ENCODE peak calls at places on chromosome 13, in five cellular contexts. One of them, this sample, is unnamed.

GRCh38 chr13:108326318-108326717 is 56.8 kb downstream of the TNFSF13B start:
- DNase-seq in NCI-H1105: no peak
- DNase-seq in ureter: no peak
- DNase-seq in activated T-cell treated with anti-CD3 and anti-CD28 coated beads for 48 hours: no peak
- DNase-seq in left ventricle myocardium inferior: no peak
- DNase-seq in this sample: no peak

GRCh38 chr13:40613192-40613818 is 53.1 kb downstream of the FOXO1 start:
- DNase-seq in NCI-H1105: no peak
- DNase-seq in left ventricle myocardium inferior: no peak
- DNase-seq in activated T-cell treated with anti-CD3 and anti-CD28 coated beads for 48 hours: peak; percentile 36
- DNase-seq in ureter: no peak
- DNase-seq in this sample: peak; percentile 59

GRCh38 chr13:26011996-26012688 is 39.7 kb downstream of the SHISA2 start:
- DNase-seq in ureter: no peak
- DNase-seq in left ventricle myocardium inferior: no peak
- DNase-seq in activated T-cell treated with anti-CD3 and anti-CD28 coated beads for 48 hours: peak; percentile 32
- DNase-seq in NCI-H1105: no peak
- DNase-seq in this sample: no peak

GRCh38 chr13:25286969-25287961 is at the start of gene MTMR6:
- DNase-seq in ureter: peak; percentile 94
- DNase-seq in activated T-cell treated with anti-CD3 and anti-CD28 coated beads for 48 hours: peak; percentile 91
- DNase-seq in left ventricle myocardium inferior: peak; percentile 94
- DNase-seq in NCI-H1105: peak; percentile 60
- DNase-seq in this sample: peak; percentile 85

GRCh38 chr13:66585669-66586203 is 644.4 kb downstream of the PCDH9 start:
- DNase-seq in ureter: no peak
- DNase-seq in activated T-cell treated with anti-CD3 and anti-CD28 coated beads for 48 hours: no peak
- DNase-seq in NCI-H1105: no peak
- DNase-seq in left ventricle myocardium inferior: no peak
- DNase-seq in this sample: no peak

GRCh38 chr13:48144413-48145035 is 49.6 kb upstream of the MED4 start:
- DNase-seq in activated T-cell treated with anti-CD3 and anti-CD28 coated beads for 48 hours: no peak
- DNase-seq in ureter: no peak
- DNase-seq in left ventricle myocardium inferior: no peak
- DNase-seq in NCI-H1105: no peak
- DNase-seq in this sample: peak; percentile 57

GRCh38 chr13:110317093-110317492 is 10.0 kb downstream of the COL4A2 start:
- DNase-seq in left ventricle myocardium inferior: no peak
- DNase-seq in ureter: no peak
- DNase-seq in NCI-H1105: no peak
- DNase-seq in activated T-cell treated with anti-CD3 and anti-CD28 coated beads for 48 hours: no peak
- DNase-seq in this sample: peak; percentile 36

GRCh38 chr13:53010374-53011105 is 18.1 kb upstream of the OLFM4 start:
- DNase-seq in left ventricle myocardium inferior: no peak
- DNase-seq in NCI-H1105: peak; percentile 77
- DNase-seq in activated T-cell treated with anti-CD3 and anti-CD28 coated beads for 48 hours: no peak
- DNase-seq in ureter: peak; percentile 68
- DNase-seq in this sample: no peak